ENCODE peak calls at places on chromosomes 2 and 18, in nine cellular contexts. F is adrenal gland; I is mesendoderm; H is CD4-positive, alpha-beta memory T cell; X is endodermal cell; S is breast epithelium; C is aorta; O is effector memory CD4-positive, alpha-beta T cell; T is K562. W is an unnamed sample. For H3K27me3, H3K4me1 and H3K36me3, the result is how much of the 10 kb centered on the place peaks cover.

GRCh38 chr2:230954738-230955137 is 29.7 kb upstream of the GPR55 start:
- DNase-seq in S (no peak), F (no peak), I (no peak), O (no peak), X (no peak), C (no peak), T (no peak), H (no peak), W (peak)

GRCh38 chr2:119253114-119253702 is 29.6 kb downstream of the STEAP3 start:
- DNase-seq in X (no peak), S (no peak), H (no peak), T (no peak), I (no peak), C (no peak), F (no peak), O (no peak), W (no peak)

GRCh38 chr2:70966681-70967080 is 11.7 kb upstream of the ANKRD53 start:
- DNase-seq in O (no peak), I (no peak), T (no peak), S (no peak), X (peak), H (no peak), C (no peak), F (no peak), W (no peak)

GRCh38 chr2:47429795-47430194 is 26.8 kb downstream of the MSH2 start:
- DNase-seq in T (no peak), I (no peak), O (no peak), F (no peak), H (no peak), X (no peak), C (no peak), S (no peak), W (no peak)

GRCh38 chr2:144730711-144731110 is 210.8 kb upstream of the ZEB2 start:
- DNase-seq in T (no peak), H (no peak), I (no peak), O (no peak), S (no peak), C (no peak), X (no peak), F (no peak), W (no peak)

GRCh38 chr18:79683626-79684282 is 4.2 kb downstream of the CTDP1 start:
- DNase-seq in S (no peak), I (no peak), X (peak), O (no peak), F (no peak), T (no peak), H (no peak), C (peak), W (no peak)

GRCh38 chr2:219426534-219427136 is 8.0 kb upstream of the SPEG start:
- DNase-seq in S (no peak), O (no peak), X (peak), F (no peak), I (no peak), C (no peak), H (no peak), T (no peak), W (no peak)

GRCh38 chr2:195656131-195656858 is 731 bp upstream of the SLC39A10 start:
- DNase-seq in X (no peak), C (no peak), T (no peak), F (peak), I (no peak), H (no peak), S (no peak), O (peak), W (no peak)

GRCh38 chr2:152505495-152505906 is 170.5 kb downstream of the FMNL2 start:
- DNase-seq in S (no peak), C (peak), T (peak), X (no peak), O (no peak), I (no peak), H (no peak), F (peak), W (no peak)

GRCh38 chr18:43009666-43010065 is 105.8 kb downstream of the RIT2 start:
- DNase-seq in H (no peak), O (no peak), X (no peak), I (no peak), C (no peak), F (no peak), T (no peak), S (no peak), W (no peak)

GRCh38 chr2:241777686-241778627 is 1.3 kb downstream of the GAL3ST2 start:
- DNase-seq in X (peak), C (no peak), I (no peak), F (no peak), T (no peak), S (no peak), O (no peak), H (no peak), W (no peak)

GRCh38 chr2:61620244-61621159 is 82.3 kb upstream of the XPO1 start:
- DNase-seq in X (no peak), F (no peak), T (peak), C (no peak), I (peak), H (no peak), O (no peak), S (no peak), W (no peak)

GRCh38 chr2:224754129-224754528 is 38.0 kb upstream of the CCDC195 start:
- DNase-seq in O (no peak), S (no peak), C (no peak), X (no peak), T (no peak), F (no peak), H (no peak), I (no peak), W (no peak)

GRCh38 chr18:58605027-58606020 is 23.6 kb downstream of the ALPK2 start:
- DNase-seq in C (no peak), O (no peak), H (peak), I (no peak), X (peak), S (no peak), F (no peak), T (no peak), W (no peak)

GRCh38 chr2:60560734-60561649 is 7.5 kb upstream of the BCL11A start:
- DNase-seq in X (no peak), I (peak), T (peak), S (no peak), F (no peak), O (no peak), C (no peak), H (no peak), W (no peak)
- H3K27me3 ChIP-seq in X (half or more), I (under half), T (under half), S (under half), F (under half), O (under half), C (under half), H (under half), W (half or more)

GRCh38 chr2:20619624-20620024 is 31.3 kb downstream of the HS1BP3 start:
- DNase-seq in O (no peak), I (peak), C (peak), H (no peak), F (no peak), X (peak), S (peak), T (no peak), W (no peak)
- H3K4me1 ChIP-seq in O (under half), I (under half), C (under half), H (under half), F (under half), X (under half), S (under half), T (under half), W (under half)

GRCh38 chr2:69514836-69515235 is 77.6 kb upstream of the NFU1 start:
- DNase-seq in O (no peak), S (no peak), F (no peak), H (no peak), X (no peak), C (no peak), T (no peak), I (no peak), W (no peak)

GRCh38 chr2:69510204-69510603 is 73.0 kb upstream of the NFU1 start:
- DNase-seq in T (no peak), H (no peak), X (no peak), O (no peak), I (no peak), C (no peak), F (no peak), S (no peak), W (no peak)

GRCh38 chr2:69509750-69510140 is 72.5 kb upstream of the NFU1 start:
- DNase-seq in S (no peak), F (no peak), C (no peak), H (no peak), T (no peak), X (no peak), I (no peak), O (no peak), W (no peak)

GRCh38 chr2:69514406-69514805 is 77.2 kb upstream of the NFU1 start:
- DNase-seq in O (no peak), I (peak), X (peak), T (no peak), C (peak), H (no peak), S (no peak), F (no peak), W (no peak)

GRCh38 chr2:69512446-69512845 is 75.2 kb upstream of the NFU1 start:
- DNase-seq in X (no peak), I (no peak), C (no peak), S (no peak), H (no peak), O (no peak), F (no peak), T (no peak), W (no peak)
- H3K36me3 ChIP-seq in X (half or more), I (under half), C (under half), S (under half), H (half or more), O (half or more), F (under half), T (under half), W (under half)

GRCh38 chr2:191064590-191064989 is 50.6 kb upstream of the STAT1 start:
- DNase-seq in H (peak), O (no peak), F (no peak), S (no peak), I (no peak), X (no peak), T (no peak), C (no peak), W (no peak)
- H3K27me3 ChIP-seq in H (under half), O (under half), F (under half), S (under half), I (under half), X (under half), T (under half), C (under half), W (half or more)

DNA sequence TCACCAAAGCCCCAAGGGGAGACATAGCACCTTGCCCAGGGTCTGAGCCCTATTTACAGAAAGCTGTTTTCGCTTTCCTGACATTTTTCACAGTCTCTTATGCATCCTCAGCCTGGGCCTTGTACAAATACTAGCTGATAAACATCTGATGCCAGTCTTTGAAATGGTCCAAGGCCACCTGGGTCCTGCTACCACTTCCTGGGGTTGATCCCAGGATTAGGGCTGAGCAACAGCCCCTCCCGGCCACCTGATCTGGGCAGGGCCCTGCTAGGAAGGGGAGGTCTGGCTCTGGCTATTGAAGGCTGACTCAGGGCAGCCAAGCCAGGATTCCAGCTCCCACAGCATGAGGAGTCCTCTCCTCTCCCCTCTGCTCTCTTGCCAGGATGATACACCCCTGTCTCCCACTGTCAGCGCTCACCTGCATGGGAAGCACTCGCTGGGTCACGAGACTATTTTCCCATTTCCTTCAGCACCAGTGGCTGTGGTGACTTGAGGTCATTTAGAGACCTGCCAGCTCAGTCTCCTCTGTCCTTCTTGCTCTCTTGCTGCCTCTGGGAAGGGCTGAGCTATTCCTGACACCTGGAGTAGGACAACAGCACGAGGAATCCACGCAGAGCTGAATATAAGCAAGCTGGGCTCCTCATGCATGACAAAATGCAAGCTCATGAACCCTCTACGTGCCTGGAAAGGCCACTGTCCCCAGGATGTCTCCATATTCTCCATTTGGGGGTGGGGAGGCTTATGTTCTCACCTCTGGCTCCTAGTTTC is 53.0 kb upstream of the LGALSL start:
- DNase-seq in F (peak), O (no peak), T (no peak), C (no peak), X (peak), S (no peak), H (no peak), I (peak), W (no peak)
- H3K4me1 ChIP-seq in F (under half), O (under half), T (under half), C (under half), X (under half), S (under half), H (under half), I (under half), W (under half)

GRCh38 chr2:210604666-210605065 is 48.3 kb downstream of the CPS1 start:
- DNase-seq in T (no peak), C (no peak), S (no peak), X (no peak), O (no peak), I (no peak), H (no peak), F (no peak), W (no peak)

GRCh38 chr2:210611466-210611865 is 55.1 kb downstream of the CPS1 start:
- DNase-seq in O (no peak), S (no peak), X (no peak), T (no peak), I (no peak), C (no peak), F (no peak), H (no peak), W (no peak)

GRCh38 chr2:210606001-210606400 is 49.6 kb downstream of the CPS1 start:
- DNase-seq in O (no peak), T (no peak), C (no peak), X (no peak), S (no peak), F (no peak), I (no peak), H (no peak), W (no peak)
- H3K36me3 ChIP-seq in O (under half), T (under half), C (under half), X (under half), S (under half), F (under half), I (under half), H (under half), W (under half)

W was measured in HAP-1.